ENCODE peak calls at places on chromosomes 16 and 17, in ten cellular contexts. O, Q, C, M, H, B, X, J, U and I are unnamed samples.

GRCh38 chr16:65225488-65225887 is 103.6 kb upstream of the CDH11 start:
- DNase-seq in H (no peak), Q (no peak), M (no peak), U (no peak), X (no peak), J (no peak), C (no peak), O (no peak), B (no peak), I (no peak)

GRCh38 chr17:13734880-13735279 is 133.2 kb upstream of the HS3ST3A1 start:
- DNase-seq in H (no peak), O (no peak), C (no peak), U (no peak), X (no peak), M (no peak), J (no peak), B (no peak), Q (no peak), I (no peak)

GRCh38 chr17:13030459-13031305 is 12.9 kb upstream of the ELAC2 start:
- DNase-seq in Q (no peak), C (peak), M (no peak), J (peak), B (peak), O (peak), U (peak), X (peak), H (peak), I (peak)

GRCh38 chr16:85093705-85094104 is 18.6 kb downstream of the CIBAR2 start:
- DNase-seq in H (no peak), U (peak), B (no peak), O (no peak), X (no peak), C (no peak), Q (no peak), J (no peak), M (no peak), I (no peak)

GRCh38 chr16:87828071-87828971 is 41.0 kb downstream of the SLC7A5 start:
- DNase-seq in Q (no peak), J (no peak), U (no peak), B (no peak), X (no peak), M (no peak), O (no peak), H (no peak), C (no peak), I (no peak)

GRCh38 chr16:78925071-78925714 is 675.3 kb downstream of the MAF start:
- DNase-seq in J (peak), H (peak), B (peak), U (peak), Q (no peak), X (peak), O (peak), C (no peak), M (no peak), I (peak)

GRCh38 chr16:49441366-49441780 is 67.8 kb downstream of the C16orf78 start:
- DNase-seq in O (peak), U (no peak), Q (no peak), M (no peak), C (no peak), X (peak), H (peak), B (peak), J (peak), I (no peak)

GRCh38 chr16:63365665-63366064 is 1329.4 kb upstream of the CDH8 start:
- DNase-seq in H (no peak), M (no peak), O (no peak), B (no peak), U (no peak), Q (no peak), X (no peak), J (no peak), C (no peak), I (no peak)

GRCh38 chr17:39177256-39177655 is 11.3 kb upstream of the ARL5C start:
- DNase-seq in C (no peak), U (peak), H (peak), Q (no peak), M (no peak), J (no peak), O (no peak), B (peak), X (peak), I (peak)

GRCh38 chr16:11202260-11203091 is 53.5 kb downstream of the SOCS1 start:
- DNase-seq in X (peak), C (no peak), Q (no peak), J (no peak), M (no peak), B (no peak), H (no peak), O (no peak), U (peak), I (no peak)

GRCh38 chr16:84617631-84618427 is at the start of gene COTL1:
- DNase-seq in O (peak), C (peak), X (peak), M (peak), H (peak), Q (peak), J (peak), B (peak), U (peak), I (peak)

DNA sequence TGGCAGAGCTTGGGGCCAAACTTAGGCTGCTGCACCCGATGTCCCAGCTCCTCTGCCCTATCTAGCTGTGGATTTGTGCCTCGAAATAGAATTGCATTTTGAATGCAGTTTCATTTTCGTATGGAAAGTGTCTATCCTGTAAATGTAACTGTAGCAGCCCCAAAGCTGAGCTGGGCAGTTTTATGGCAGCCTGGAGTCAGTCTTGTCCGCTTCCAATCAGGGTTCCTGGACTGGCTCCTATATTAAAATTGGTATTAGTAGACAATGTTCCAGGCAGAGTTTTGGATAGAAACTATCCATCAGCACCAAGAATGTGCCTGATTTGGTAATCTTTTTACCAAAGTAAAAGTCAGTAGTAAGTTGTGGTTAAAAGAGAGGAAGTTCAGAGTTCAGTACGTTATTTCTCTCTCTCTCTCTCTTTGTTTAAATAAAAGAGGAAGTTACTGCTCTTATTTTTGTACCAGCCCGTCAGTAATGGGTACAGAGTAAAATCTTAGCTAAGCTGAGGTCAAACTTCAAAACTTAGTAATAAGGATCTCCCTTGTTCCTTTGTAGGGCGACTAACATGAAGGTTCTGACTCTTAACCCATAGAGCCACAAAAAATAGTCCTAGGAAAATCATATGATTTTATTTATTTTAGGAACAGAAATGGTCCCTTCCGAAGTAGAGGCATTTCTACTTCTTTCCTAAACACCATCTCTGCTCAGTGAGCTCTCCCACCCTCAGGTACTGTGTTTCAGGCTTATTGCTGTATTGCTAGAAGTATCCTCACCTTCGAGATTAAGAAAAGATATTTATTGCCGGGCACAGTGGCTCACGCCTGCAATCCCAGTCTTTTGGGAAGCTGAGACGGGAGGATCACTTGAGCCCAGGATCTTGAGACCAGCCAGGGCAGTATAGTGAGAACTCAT is 28.0 kb downstream of the PRKCB start:
- DNase-seq in U (no peak), O (peak), Q (no peak), X (no peak), M (no peak), C (no peak), B (no peak), H (no peak), J (peak), I (no peak)
- H3K27ac ChIP-seq in U (peak), O (peak), Q (no peak), X (no peak), M (no peak), C (no peak), B (no peak), H (no peak), J (peak), I (no peak)

GRCh38 chr17:4118095-4118743 is 24.6 kb downstream of the ZZEF1 start:
- DNase-seq in H (no peak), U (no peak), X (no peak), B (no peak), M (no peak), C (no peak), J (peak), O (no peak), Q (no peak), I (no peak)
- TF ChIP-seq CTCF in H (no peak), U (no peak), X (no peak), B (no peak), M (no peak), C (no peak), J (no peak), O (no peak), Q (no peak), I (no peak)

DNA sequence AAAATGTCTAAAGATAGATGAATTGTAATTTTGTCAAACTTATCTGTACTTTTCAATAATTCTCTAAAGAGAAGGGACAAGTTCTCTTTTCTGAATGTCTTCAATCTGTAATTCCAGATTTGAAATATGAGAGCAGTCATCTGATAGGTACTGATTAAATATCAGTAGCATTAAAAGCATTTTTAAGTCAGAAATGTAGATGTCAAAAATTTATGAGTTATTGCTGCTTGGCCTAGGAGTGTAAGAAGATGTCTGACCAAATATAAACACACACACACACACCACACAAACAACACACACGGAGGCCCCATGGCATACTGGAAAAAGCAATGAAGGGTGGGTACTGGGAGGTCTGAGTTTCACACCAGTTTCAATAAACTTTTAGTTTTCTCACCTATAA is 2.4 kb upstream of the TOB1 start:
- DNase-seq in H (no peak), B (no peak), J (no peak), X (no peak), Q (no peak), O (no peak), U (no peak), C (no peak), M (no peak), I (no peak)
- H3K4me3 ChIP-seq in H (peak), B (peak), J (peak), X (peak), Q (peak), O (no peak), U (no peak), C (peak), M (peak), I (no peak)

GRCh38 chr16:2226245-2226793 is 2.9 kb downstream of the E4F1 start:
- DNase-seq in O (no peak), Q (no peak), J (no peak), H (no peak), C (peak), U (no peak), B (no peak), M (no peak), X (no peak), I (no peak)
- H3K27ac ChIP-seq in O (peak), Q (no peak), J (no peak), H (no peak), C (no peak), U (peak), B (no peak), M (no peak), X (no peak), I (no peak)

GRCh38 chr16:6081320-6081976 is 983.9 kb upstream of the EEF2KMT start:
- DNase-seq in H (peak), C (peak), M (no peak), U (peak), J (peak), Q (no peak), O (peak), X (peak), B (peak), I (peak)
- TF ChIP-seq CTCF in H (peak), C (peak), M (peak), U (peak), J (peak), Q (peak), O (peak), X (peak), B (peak), I (peak)

GRCh38 chr16:22190169-22191088 is 15.6 kb upstream of the EEF2K start:
- DNase-seq in C (peak), B (peak), X (peak), U (peak), J (peak), O (peak), H (peak), M (peak), Q (peak), I (peak)

GRCh38 chr16:22191966-22192260 is 14.2 kb upstream of the EEF2K start:
- DNase-seq in H (peak), U (no peak), Q (no peak), J (peak), X (no peak), B (no peak), C (no peak), M (no peak), O (peak), I (peak)

GRCh38 chr16:22191089-22191965 is 14.8 kb upstream of the EEF2K start:
- DNase-seq in C (peak), O (peak), X (peak), Q (peak), B (peak), U (peak), M (peak), J (peak), H (peak), I (peak)

GRCh38 chr16:22193134-22193411 is 13.0 kb upstream of the EEF2K start:
- DNase-seq in B (no peak), C (no peak), Q (no peak), U (no peak), X (no peak), J (no peak), M (no peak), H (no peak), O (no peak), I (no peak)

GRCh38 chr16:22192261-22193133 is 13.6 kb upstream of the EEF2K start:
- DNase-seq in U (peak), Q (peak), C (peak), J (peak), M (peak), B (no peak), O (peak), H (peak), X (peak), I (peak)
- H3K4me3 ChIP-seq in U (peak), Q (peak), C (peak), J (peak), M (peak), B (peak), O (no peak), H (peak), X (no peak), I (peak)

DNA sequence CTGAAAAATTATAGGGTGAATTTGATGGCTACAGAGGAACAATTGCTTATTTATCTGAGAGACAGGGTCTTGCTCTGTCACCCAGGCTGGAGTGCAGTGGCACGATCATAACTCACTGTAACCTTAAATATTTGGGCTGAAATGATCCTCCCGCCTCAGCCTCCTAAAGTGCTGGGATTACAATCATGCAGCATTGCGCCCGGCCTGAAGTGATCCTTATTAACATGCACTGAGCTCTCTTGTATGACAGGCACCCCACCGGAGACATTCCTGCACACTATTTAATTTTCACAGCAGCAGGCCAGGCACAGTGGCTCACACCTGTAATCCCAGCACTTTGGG is 77.7 kb downstream of the CNGB1 start:
- DNase-seq in O (no peak), B (no peak), H (no peak), Q (no peak), M (no peak), X (no peak), C (no peak), U (no peak), J (no peak), I (no peak)
- H3K27ac ChIP-seq in O (peak), B (no peak), H (no peak), Q (no peak), M (peak), X (no peak), C (peak), U (no peak), J (no peak), I (no peak)

GRCh38 chr17:75619506-75620431 is 13.5 kb upstream of the SMIM5 start:
- DNase-seq in J (no peak), Q (no peak), B (peak), X (peak), H (peak), U (peak), O (no peak), M (no peak), C (peak), I (peak)
- TF ChIP-seq CTCF in J (no peak), Q (no peak), B (peak), X (peak), H (peak), U (peak), O (no peak), M (peak), C (peak), I (peak)